ENCODE peak calls at places on chromosomes 11 and 22, in four cellular contexts. S, D, K and C are unnamed samples.
A peak's percentile ranks its signal among the peaks of the same experiment; 100 is the strongest.

GRCh38 chr11:123084454-123084853 is 22.5 kb upstream of the HSPA8 start:
- DNase-seq in S (no peak), D (no peak), K (no peak), C (no peak)

GRCh38 chr11:27291302-27291889 is 71.6 kb downstream of the CCDC34 start:
- DNase-seq in S (peak; percentile 29), D (no peak), K (no peak), C (peak; percentile 37)

GRCh38 chr11:61961570-61962212 is 5.7 kb downstream of the FTH1 start:
- DNase-seq in S (peak; percentile 13), D (no peak), K (no peak), C (no peak)

GRCh38 chr11:45333023-45333422 is 46.9 kb upstream of the SYT13 start:
- DNase-seq in S (no peak), D (no peak), K (no peak), C (no peak)

GRCh38 chr11:78253797-78254196 is 65.1 kb downstream of the USP35 start:
- DNase-seq in S (no peak), D (no peak), K (no peak), C (no peak)

GRCh38 chr22:45425101-45425500 is 11.6 kb downstream of the RIBC2 start:
- DNase-seq in S (no peak), D (no peak), K (no peak), C (no peak)

GRCh38 chr22:27552863-27553262 is 248.7 kb downstream of the MN1 start:
- DNase-seq in S (no peak), D (no peak), K (no peak), C (no peak)

GRCh38 chr22:39723899-39724351 is 153.4 kb downstream of the CACNA1I start:
- DNase-seq in S (peak; percentile 91), D (no peak), K (no peak), C (no peak)

GRCh38 chr11:66745356-66746235 is 16.6 kb upstream of the SPTBN2 start:
- DNase-seq in S (peak; percentile 51), D (no peak), K (peak; percentile 66), C (no peak)

GRCh38 chr11:10459029-10459970 is 4.2 kb downstream of the AMPD3 start:
- DNase-seq in S (peak; percentile 68), D (peak; percentile 40), K (no peak), C (no peak)

GRCh38 chr11:113014262-113014661 is 53.0 kb downstream of the NCAM1 start:
- DNase-seq in S (no peak), D (no peak), K (no peak), C (peak; percentile 75)

GRCh38 chr11:123995119-123995518 is at the start of gene OR10G6:
- DNase-seq in S (no peak), D (no peak), K (no peak), C (no peak)

GRCh38 chr11:93541884-93542752 is 1.1 kb downstream of the SMCO4 start:
- DNase-seq in S (peak; percentile 83), D (no peak), K (peak; percentile 68), C (peak; percentile 31)

GRCh38 chr22:44128961-44129613 is 51.6 kb upstream of the PARVG start:
- DNase-seq in S (no peak), D (no peak), K (peak; percentile 35), C (no peak)

GRCh38 chr22:29820941-29821789 is 16.9 kb downstream of the ASCC2 start:
- DNase-seq in S (peak; percentile 95), D (no peak), K (peak; percentile 94), C (peak; percentile 74)

GRCh38 chr22:46625843-46626349 is 5.7 kb downstream of the GRAMD4 start:
- DNase-seq in S (no peak), D (no peak), K (no peak), C (no peak)

GRCh38 chr11:111944139-111944538 is 7.0 kb downstream of the DIXDC1 start:
- DNase-seq in S (no peak), D (no peak), K (no peak), C (no peak)

DNA sequence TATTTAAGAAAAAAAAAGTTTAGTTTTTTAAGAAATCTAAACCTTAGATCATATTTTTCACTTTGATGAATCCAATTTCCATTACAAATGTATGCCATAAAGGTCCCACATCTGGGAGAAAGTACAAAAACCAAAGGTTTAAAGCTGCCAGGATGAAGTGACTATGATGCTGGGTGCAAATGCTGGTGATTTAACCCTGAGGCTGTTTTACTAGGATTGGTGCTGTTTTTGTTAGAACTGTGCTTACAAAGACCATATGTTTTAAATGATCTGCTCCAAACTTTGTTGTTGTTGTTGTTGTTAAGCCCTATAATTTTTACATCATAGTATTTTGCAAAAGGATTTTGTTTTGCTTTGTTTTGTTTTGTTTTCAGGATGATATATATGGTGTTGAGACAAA is 28.8 kb upstream of the ACER3 start:
- DNase-seq in S (no peak), D (no peak), K (no peak), C (no peak)
- H3K36me3 ChIP-seq in S (no peaks in the 10 kb centered on the region), D (no peaks in the 10 kb centered on the region), K (no peaks in the 10 kb centered on the region), C (no peaks in the 10 kb centered on the region)

GRCh38 chr22:50303848-50304527 is 3.5 kb downstream of the PLXNB2 start:
- DNase-seq in S (no peak), D (no peak), K (peak; percentile 81), C (no peak)
- H3K4me1 ChIP-seq in S (peaks cover 34% of the 10 kb centered on the region), D (peaks cover 11% of the 10 kb centered on the region), K (peaks cover 81% of the 10 kb centered on the region), C (peaks cover 47% of the 10 kb centered on the region)

GRCh38 chr22:20431520-20432237 is 5.9 kb downstream of the SCARF2 start:
- DNase-seq in S (no peak), D (no peak), K (peak; percentile 51), C (no peak)
- H3K4me3 ChIP-seq in S (no peak overlapping the region), D (peak overlapping the region; percentile 60), K (peak overlapping the region; percentile 54), C (no peak overlapping the region)

DNA sequence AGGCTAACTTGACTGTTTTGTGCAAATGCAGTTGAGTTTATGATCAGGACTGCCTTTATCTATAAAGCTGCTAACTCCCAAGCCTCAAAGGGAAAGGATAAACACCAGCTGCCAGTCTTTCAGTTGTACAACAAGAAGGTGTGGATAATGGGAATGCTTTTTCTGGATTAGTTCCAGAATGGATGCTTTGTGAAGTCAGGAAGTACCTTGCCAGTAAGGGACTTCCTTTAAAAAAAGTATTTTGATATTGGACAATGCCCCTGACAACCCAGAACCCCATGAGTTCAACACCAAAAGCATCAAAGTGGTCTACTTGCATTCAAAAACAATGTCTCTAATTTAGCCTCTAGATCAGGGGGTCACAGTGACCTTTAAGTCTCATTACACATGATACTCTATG is 32.0 kb downstream of the OR5A2 start:
- DNase-seq in S (no peak), D (no peak), K (no peak), C (no peak)
- H3K36me3 ChIP-seq in S (no peaks in the 10 kb centered on the region), D (no peaks in the 10 kb centered on the region), K (no peaks in the 10 kb centered on the region), C (no peaks in the 10 kb centered on the region)

GRCh38 chr11:68549789-68550484 is 89.4 kb downstream of the PPP6R3 start:
- DNase-seq in S (no peak), D (no peak), K (no peak), C (no peak)
- H3K4me1 ChIP-seq in S (peaks cover 3% of the 10 kb centered on the region), D (peaks cover 32% of the 10 kb centered on the region), K (peaks cover 35% of the 10 kb centered on the region), C (peaks cover 8% of the 10 kb centered on the region)

GRCh38 chr22:23801238-23801821 is 14.6 kb downstream of the SMARCB1 start:
- DNase-seq in S (no peak), D (no peak), K (peak; percentile 19), C (no peak)
- H3K4me3 ChIP-seq in S (no peak overlapping the region), D (no peak overlapping the region), K (no peak overlapping the region), C (no peak overlapping the region)